ENCODE peak calls at places on chromosomes 1 and 21, in eight cellular contexts. One of them, this sample, is unnamed.

GRCh38 chr1:60863131-60863530 is 219.2 kb upstream of the NFIA start:
- DNase-seq in lower lobe of right lung: no peak
- DNase-seq in keratinocyte: no peak
- DNase-seq in Panc1: no peak
- DNase-seq in A549: no peak
- DNase-seq in mammary epithelial cell: no peak
- DNase-seq in cardiac muscle cell: no peak
- DNase-seq in psoas muscle: no peak
- DNase-seq in this sample: no peak

GRCh38 chr1:197066719-197067456 is at the start of gene F13B:
- DNase-seq in mammary epithelial cell: no peak
- DNase-seq in psoas muscle: no peak
- DNase-seq in lower lobe of right lung: no peak
- DNase-seq in Panc1: no peak
- DNase-seq in A549: no peak
- DNase-seq in keratinocyte: no peak
- DNase-seq in cardiac muscle cell: no peak
- DNase-seq in this sample: no peak

GRCh38 chr1:201539561-201540404 is 856 bp downstream of the NAV1 start:
- DNase-seq in lower lobe of right lung: peak; percentile 61
- DNase-seq in keratinocyte: no peak
- DNase-seq in Panc1: no peak
- DNase-seq in mammary epithelial cell: no peak
- DNase-seq in cardiac muscle cell: peak; percentile 37
- DNase-seq in psoas muscle: peak; percentile 74
- DNase-seq in A549: no peak
- DNase-seq in this sample: peak; percentile 50

GRCh38 chr1:29309621-29310020 is 73.3 kb downstream of the PTPRU start:
- DNase-seq in Panc1: no peak
- DNase-seq in A549: no peak
- DNase-seq in psoas muscle: no peak
- DNase-seq in mammary epithelial cell: no peak
- DNase-seq in cardiac muscle cell: no peak
- DNase-seq in lower lobe of right lung: no peak
- DNase-seq in keratinocyte: no peak
- DNase-seq in this sample: no peak

GRCh38 chr1:156157974-156158373 is 4.6 kb downstream of the SEMA4A start:
- DNase-seq in cardiac muscle cell: no peak
- DNase-seq in Panc1: no peak
- DNase-seq in psoas muscle: no peak
- DNase-seq in lower lobe of right lung: no peak
- DNase-seq in keratinocyte: no peak
- DNase-seq in A549: no peak
- DNase-seq in mammary epithelial cell: no peak
- DNase-seq in this sample: no peak

GRCh38 chr21:45152265-45152746 is 77.9 kb downstream of the ADARB1 start:
- DNase-seq in mammary epithelial cell: no peak
- DNase-seq in psoas muscle: no peak
- DNase-seq in Panc1: no peak
- DNase-seq in A549: no peak
- DNase-seq in cardiac muscle cell: peak; percentile 48
- DNase-seq in lower lobe of right lung: peak; percentile 77
- DNase-seq in keratinocyte: no peak
- DNase-seq in this sample: no peak

GRCh38 chr1:60386259-60386658 is 312.7 kb upstream of the C1orf87 start:
- DNase-seq in keratinocyte: no peak
- DNase-seq in psoas muscle: no peak
- DNase-seq in Panc1: no peak
- DNase-seq in mammary epithelial cell: no peak
- DNase-seq in cardiac muscle cell: no peak
- DNase-seq in A549: no peak
- DNase-seq in lower lobe of right lung: no peak
- DNase-seq in this sample: no peak

GRCh38 chr1:182568647-182569284 is 20.3 kb downstream of the RNASEL start:
- DNase-seq in A549: no peak
- DNase-seq in lower lobe of right lung: no peak
- DNase-seq in mammary epithelial cell: no peak
- DNase-seq in cardiac muscle cell: no peak
- DNase-seq in Panc1: no peak
- DNase-seq in psoas muscle: no peak
- DNase-seq in keratinocyte: no peak
- DNase-seq in this sample: no peak

GRCh38 chr21:43806017-43806710 is 16.8 kb downstream of the RRP1 start:
- DNase-seq in lower lobe of right lung: no peak
- DNase-seq in mammary epithelial cell: no peak
- DNase-seq in keratinocyte: no peak
- DNase-seq in Panc1: no peak
- DNase-seq in cardiac muscle cell: no peak
- DNase-seq in A549: no peak
- DNase-seq in psoas muscle: no peak
- DNase-seq in this sample: no peak

GRCh38 chr1:180912801-180913616 is at the start of gene KIAA1614:
- DNase-seq in Panc1: no peak
- DNase-seq in mammary epithelial cell: no peak
- DNase-seq in lower lobe of right lung: no peak
- DNase-seq in cardiac muscle cell: peak; percentile 39
- DNase-seq in A549: no peak
- DNase-seq in psoas muscle: peak; percentile 67
- DNase-seq in keratinocyte: no peak
- DNase-seq in this sample: peak; percentile 54

GRCh38 chr1:22039594-22040347 is 12.7 kb upstream of the CDC42 start:
- DNase-seq in A549: no peak
- DNase-seq in cardiac muscle cell: peak; percentile 81
- DNase-seq in Panc1: no peak
- DNase-seq in lower lobe of right lung: peak; percentile 87
- DNase-seq in keratinocyte: no peak
- DNase-seq in mammary epithelial cell: peak; percentile 57
- DNase-seq in psoas muscle: peak; percentile 72
- DNase-seq in this sample: peak; percentile 78

GRCh38 chr1:76035053-76035452 is 39.5 kb upstream of the ST6GALNAC3 start:
- DNase-seq in cardiac muscle cell: no peak
- DNase-seq in Panc1: no peak
- DNase-seq in lower lobe of right lung: no peak
- DNase-seq in mammary epithelial cell: no peak
- DNase-seq in keratinocyte: no peak
- DNase-seq in psoas muscle: no peak
- DNase-seq in A549: no peak
- DNase-seq in this sample: no peak

GRCh38 chr1:30779294-30780071 is 21.9 kb upstream of the LAPTM5 start:
- DNase-seq in lower lobe of right lung: peak; percentile 89
- DNase-seq in cardiac muscle cell: peak; percentile 84
- DNase-seq in psoas muscle: peak; percentile 89
- DNase-seq in Panc1: peak; percentile 62
- DNase-seq in mammary epithelial cell: peak; percentile 65
- DNase-seq in A549: peak; percentile 61
- DNase-seq in keratinocyte: no peak
- DNase-seq in this sample: peak; percentile 86

GRCh38 chr1:43431676-43432075 is 22.1 kb downstream of the HYI start:
- DNase-seq in A549: no peak
- DNase-seq in psoas muscle: no peak
- DNase-seq in mammary epithelial cell: no peak
- DNase-seq in keratinocyte: no peak
- DNase-seq in Panc1: no peak
- DNase-seq in lower lobe of right lung: no peak
- DNase-seq in cardiac muscle cell: no peak
- DNase-seq in this sample: no peak

GRCh38 chr1:202154766-202155477 is 5.5 kb downstream of the PTPN7 start:
- DNase-seq in A549: peak; percentile 46
- DNase-seq in keratinocyte: no peak
- DNase-seq in lower lobe of right lung: peak; percentile 76
- DNase-seq in Panc1: no peak
- DNase-seq in psoas muscle: no peak
- DNase-seq in mammary epithelial cell: peak; percentile 19
- DNase-seq in cardiac muscle cell: peak; percentile 81
- DNase-seq in this sample: no peak

GRCh38 chr1:43887748-43888147 is 45.9 kb upstream of the ARTN start:
- DNase-seq in mammary epithelial cell: peak; percentile 23
- DNase-seq in A549: no peak
- DNase-seq in cardiac muscle cell: no peak
- DNase-seq in lower lobe of right lung: no peak
- DNase-seq in psoas muscle: no peak
- DNase-seq in keratinocyte: no peak
- DNase-seq in Panc1: no peak
- DNase-seq in this sample: no peak

GRCh38 chr1:23376890-23377811 is 7.5 kb upstream of the ZNF436 start:
- DNase-seq in psoas muscle: no peak
- DNase-seq in mammary epithelial cell: peak; percentile 96
- DNase-seq in keratinocyte: peak; percentile 78
- DNase-seq in Panc1: peak; percentile 98
- DNase-seq in A549: peak; percentile 77
- DNase-seq in lower lobe of right lung: no peak
- DNase-seq in cardiac muscle cell: no peak
- DNase-seq in this sample: peak; percentile 38

GRCh38 chr1:234494049-234494448 is 15.1 kb upstream of the TARBP1 start:
- DNase-seq in cardiac muscle cell: no peak
- DNase-seq in psoas muscle: no peak
- DNase-seq in A549: no peak
- DNase-seq in lower lobe of right lung: no peak
- DNase-seq in Panc1: no peak
- DNase-seq in mammary epithelial cell: no peak
- DNase-seq in keratinocyte: no peak
- DNase-seq in this sample: no peak

GRCh38 chr1:64323054-64323453 is 119.6 kb downstream of the UBE2U start:
- DNase-seq in keratinocyte: no peak
- DNase-seq in A549: no peak
- DNase-seq in psoas muscle: no peak
- DNase-seq in cardiac muscle cell: no peak
- DNase-seq in mammary epithelial cell: peak; percentile 26
- DNase-seq in lower lobe of right lung: no peak
- DNase-seq in Panc1: no peak
- DNase-seq in this sample: no peak

GRCh38 chr1:215439549-215439948 is 127.6 kb upstream of the KCTD3 start:
- DNase-seq in mammary epithelial cell: no peak
- DNase-seq in lower lobe of right lung: no peak
- DNase-seq in cardiac muscle cell: no peak
- DNase-seq in Panc1: no peak
- DNase-seq in keratinocyte: no peak
- DNase-seq in A549: no peak
- DNase-seq in psoas muscle: no peak
- DNase-seq in this sample: no peak

GRCh38 chr21:31872072-31872451 is 758 bp upstream of the HUNK start:
- DNase-seq in A549: no peak
- DNase-seq in lower lobe of right lung: no peak
- DNase-seq in keratinocyte: no peak
- DNase-seq in cardiac muscle cell: no peak
- DNase-seq in mammary epithelial cell: no peak
- DNase-seq in psoas muscle: no peak
- DNase-seq in Panc1: no peak
- DNase-seq in this sample: no peak
- H3K4me3 ChIP-seq in A549: peak overlapping the region; percentile 74
- H3K4me3 ChIP-seq in lower lobe of right lung: peak overlapping the region; percentile 58
- H3K4me3 ChIP-seq in keratinocyte: peak overlapping the region; percentile 60
- H3K4me3 ChIP-seq in cardiac muscle cell: peak overlapping the region; percentile 95
- H3K4me3 ChIP-seq in mammary epithelial cell: no peak overlapping the region
- H3K4me3 ChIP-seq in psoas muscle: peak overlapping the region; percentile 67
- H3K4me3 ChIP-seq in Panc1: no peak overlapping the region
- H3K4me3 ChIP-seq in this sample: no peak overlapping the region

GRCh38 chr1:147811273-147811672 is 50.9 kb upstream of the GJA5 start:
- DNase-seq in A549: no peak
- DNase-seq in psoas muscle: no peak
- DNase-seq in cardiac muscle cell: peak; percentile 8
- DNase-seq in keratinocyte: no peak
- DNase-seq in Panc1: no peak
- DNase-seq in lower lobe of right lung: no peak
- DNase-seq in mammary epithelial cell: no peak
- DNase-seq in this sample: no peak
- H3K4me1 ChIP-seq in A549: no peaks in the 10 kb centered on the region
- H3K4me1 ChIP-seq in psoas muscle: no peaks in the 10 kb centered on the region
- H3K4me1 ChIP-seq in cardiac muscle cell: peaks cover 23% of the 10 kb centered on the region
- H3K4me1 ChIP-seq in keratinocyte: no peaks in the 10 kb centered on the region
- H3K4me1 ChIP-seq in Panc1: no peaks in the 10 kb centered on the region
- H3K4me1 ChIP-seq in lower lobe of right lung: peaks cover 19% of the 10 kb centered on the region
- H3K4me1 ChIP-seq in mammary epithelial cell: no peaks in the 10 kb centered on the region
- H3K4me1 ChIP-seq in this sample: peaks cover 8% of the 10 kb centered on the region

DNA sequence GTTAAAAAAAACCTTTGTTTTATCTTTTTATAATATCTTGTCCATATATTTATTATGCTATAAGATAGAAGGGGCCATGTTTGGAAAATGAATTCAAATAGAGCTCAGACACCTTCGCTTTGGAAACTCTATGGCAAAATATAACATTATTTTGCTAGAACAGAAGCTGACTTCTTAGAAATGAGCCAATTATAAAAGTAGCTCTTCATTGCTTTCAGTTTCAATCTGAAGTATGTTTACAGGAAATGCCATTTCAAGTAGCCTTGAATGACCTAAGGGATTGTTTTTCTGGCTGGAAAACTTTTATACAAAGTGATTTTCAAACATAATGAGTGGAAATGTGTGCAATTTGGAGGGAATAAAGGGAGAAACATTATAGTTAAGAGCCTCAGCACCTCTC is 37.8 kb upstream of the GBP5 start:
- DNase-seq in cardiac muscle cell: no peak
- DNase-seq in A549: no peak
- DNase-seq in keratinocyte: no peak
- DNase-seq in mammary epithelial cell: no peak
- DNase-seq in lower lobe of right lung: no peak
- DNase-seq in Panc1: no peak
- DNase-seq in psoas muscle: no peak
- DNase-seq in this sample: no peak
- H3K4me3 ChIP-seq in cardiac muscle cell: no peak overlapping the region
- H3K4me3 ChIP-seq in A549: no peak overlapping the region
- H3K4me3 ChIP-seq in keratinocyte: no peak overlapping the region
- H3K4me3 ChIP-seq in mammary epithelial cell: no peak overlapping the region
- H3K4me3 ChIP-seq in lower lobe of right lung: peak overlapping the region; percentile 12
- H3K4me3 ChIP-seq in Panc1: no peak overlapping the region
- H3K4me3 ChIP-seq in psoas muscle: no peak overlapping the region
- H3K4me3 ChIP-seq in this sample: no peak overlapping the region

GRCh38 chr1:8463144-8463927 is 145.4 kb downstream of the SLC45A1 start:
- DNase-seq in lower lobe of right lung: no peak
- DNase-seq in A549: no peak
- DNase-seq in Panc1: no peak
- DNase-seq in cardiac muscle cell: peak; percentile 53
- DNase-seq in keratinocyte: no peak
- DNase-seq in psoas muscle: no peak
- DNase-seq in mammary epithelial cell: no peak
- DNase-seq in this sample: no peak
- H3K4me1 ChIP-seq in lower lobe of right lung: peaks cover 64% of the 10 kb centered on the region
- H3K4me1 ChIP-seq in A549: peaks cover 8% of the 10 kb centered on the region
- H3K4me1 ChIP-seq in Panc1: peaks cover 27% of the 10 kb centered on the region
- H3K4me1 ChIP-seq in cardiac muscle cell: peaks cover 32% of the 10 kb centered on the region
- H3K4me1 ChIP-seq in keratinocyte: peaks cover 15% of the 10 kb centered on the region
- H3K4me1 ChIP-seq in psoas muscle: peaks cover 35% of the 10 kb centered on the region
- H3K4me1 ChIP-seq in mammary epithelial cell: peaks cover 5% of the 10 kb centered on the region
- H3K4me1 ChIP-seq in this sample: peaks cover 59% of the 10 kb centered on the region